ENCODE peak calls at places on chromosome 19, in eight cellular contexts. E is ovary, T is ascending aorta, X is NCI-H774, D is NCI-H2081, J is posterior cingulate gyrus, N is fibroblast of mammary gland, W is iPS-NIHi11. K is an unnamed sample.

GRCh38 chr19:7916137-7916907 is 1.7 kb downstream of the TGFBR3L start:
- DNase-seq in N (no peak), J (no peak), W (peak; percentile 68), X (peak; percentile 31), D (peak; percentile 14), E (no peak), T (no peak), K (no peak)

GRCh38 chr19:7595466-7596133 is at the start of gene CAMSAP3:
- DNase-seq in T (no peak), D (peak; percentile 53), X (peak; percentile 74), N (peak; percentile 14), W (peak; percentile 95), E (no peak), J (no peak), K (no peak)

GRCh38 chr19:47723573-47723923 is 10.3 kb downstream of the EHD2 start:
- DNase-seq in T (no peak), W (no peak), E (peak; percentile 69), N (peak; percentile 94), J (no peak), X (no peak), D (no peak), K (no peak)

GRCh38 chr19:56309511-56310185 is 5.0 kb downstream of the ZSCAN5A start:
- DNase-seq in N (peak; percentile 41), J (no peak), T (no peak), W (peak; percentile 85), E (no peak), D (peak; percentile 37), X (no peak), K (no peak)

GRCh38 chr19:507286-508203 is at the start of gene TPGS1:
- DNase-seq in X (peak; percentile 73), E (peak; percentile 63), T (no peak), J (peak; percentile 77), W (peak; percentile 81), N (peak; percentile 52), D (peak; percentile 75), K (peak; percentile 77)

GRCh38 chr19:21352830-21353229 is 6.0 kb upstream of the ZNF738 start:
- DNase-seq in E (no peak), J (no peak), D (no peak), W (no peak), T (no peak), N (no peak), X (no peak), K (no peak)

GRCh38 chr19:54335979-54336892 is 2.7 kb downstream of the LILRA4 start:
- DNase-seq in D (no peak), X (no peak), W (no peak), E (no peak), J (no peak), N (no peak), T (no peak), K (no peak)

GRCh38 chr19:28638445-28638844 is 574.5 kb downstream of the UQCRFS1 start:
- DNase-seq in W (no peak), D (no peak), N (no peak), X (no peak), J (no peak), E (no peak), T (no peak), K (no peak)

GRCh38 chr19:5718032-5718578 is 1.8 kb downstream of the LONP1 start:
- DNase-seq in E (no peak), W (no peak), X (no peak), T (no peak), N (peak; percentile 53), D (no peak), J (no peak), K (no peak)

GRCh38 chr19:10828981-10829821 is 6.8 kb downstream of the TMED1 start:
- DNase-seq in X (no peak), E (no peak), N (no peak), J (no peak), W (no peak), T (no peak), D (no peak), K (no peak)

GRCh38 chr19:38952395-38953165 is 21.8 kb downstream of the MRPS12 start:
- DNase-seq in N (no peak), E (no peak), T (no peak), D (peak; percentile 65), X (peak; percentile 44), J (no peak), W (peak; percentile 53), K (peak; percentile 44)

GRCh38 chr19:40592170-40592569 is 9.0 kb upstream of the LTBP4 start:
- DNase-seq in T (no peak), N (peak; percentile 71), X (peak; percentile 65), D (peak; percentile 29), E (no peak), J (no peak), W (peak; percentile 62), K (no peak)

GRCh38 chr19:28706693-28707092 is 506.3 kb downstream of the UQCRFS1 start:
- DNase-seq in D (no peak), J (no peak), W (no peak), T (no peak), E (no peak), X (no peak), N (peak; percentile 15), K (no peak)

GRCh38 chr19:42285546-42285945 is 16.4 kb upstream of the PRR19 start:
- DNase-seq in E (no peak), T (no peak), N (no peak), J (no peak), X (no peak), W (no peak), D (no peak), K (no peak)

K was measured in dorsolateral prefrontal cortex.